ENCODE peak calls at places on chromosomes 16 and 17, in six cellular contexts. Q, K, D, S, M and H are unnamed samples.

GRCh38 chr16:15950167-15950854 is 895 bp downstream of the ABCC1 start:
- DNase-seq in S (peak), D (peak), K (peak), Q (no peak), M (peak), H (peak)

GRCh38 chr16:67170168-67170947 is at the start of gene NOL3:
- DNase-seq in D (no peak), S (no peak), M (peak), K (peak), Q (peak), H (peak)

GRCh38 chr16:66335704-66336329 is 30.7 kb upstream of the CDH5 start:
- DNase-seq in D (peak), Q (peak), S (no peak), M (peak), K (no peak), H (no peak)

GRCh38 chr17:75094871-75095399 is 7.2 kb downstream of the SLC16A5 start:
- DNase-seq in D (no peak), K (no peak), M (no peak), Q (no peak), S (no peak), H (no peak)

GRCh38 chr16:70163596-70163995 is 10.0 kb upstream of the CLEC18C start:
- DNase-seq in M (no peak), D (no peak), S (no peak), K (no peak), Q (no peak), H (no peak)

GRCh38 chr16:56353054-56353921 is 72.1 kb downstream of the AMFR start:
- DNase-seq in K (no peak), S (no peak), D (peak), M (no peak), Q (no peak), H (peak)

GRCh38 chr17:7912927-7913524 is 3.1 kb downstream of the RNF227 start:
- DNase-seq in S (peak), Q (peak), D (no peak), M (peak), K (peak), H (no peak)

GRCh38 chr16:75087040-75087979 is 29.3 kb downstream of the LDHD start:
- DNase-seq in M (no peak), Q (peak), D (no peak), S (no peak), K (no peak), H (no peak)

GRCh38 chr17:31919802-31920525 is 16.8 kb upstream of the SUZ12 start:
- DNase-seq in M (peak), D (no peak), K (no peak), Q (no peak), S (no peak), H (no peak)

GRCh38 chr17:56708670-56709410 is 115.3 kb downstream of the NOG start:
- DNase-seq in Q (no peak), K (peak), M (no peak), S (no peak), D (no peak), H (no peak)

GRCh38 chr17:7842950-7843535 is 9.0 kb downstream of the KDM6B start:
- DNase-seq in Q (peak), M (no peak), D (peak), S (no peak), K (no peak), H (peak)

GRCh38 chr17:62905233-62905632 is 60.8 kb upstream of the TANC2 start:
- DNase-seq in K (no peak), Q (no peak), M (no peak), D (no peak), S (no peak), H (no peak)

GRCh38 chr17:41801374-41802062 is 10.2 kb downstream of the P3H4 start:
- DNase-seq in S (peak), Q (peak), K (peak), M (peak), D (peak), H (peak)

GRCh38 chr17:74332763-74333220 is 6.8 kb downstream of the KIF19 start:
- DNase-seq in Q (peak), D (no peak), S (no peak), M (no peak), K (no peak), H (no peak)

GRCh38 chr17:77842906-77843249 is 115.6 kb upstream of the TNRC6C start:
- DNase-seq in S (no peak), K (no peak), M (no peak), Q (no peak), D (no peak), H (no peak)

GRCh38 chr16:85428168-85428898 is 184.8 kb upstream of the GSE1 start:
- DNase-seq in M (peak), D (peak), K (peak), S (no peak), Q (no peak), H (peak)

GRCh38 chr17:8485491-8485890 is 49.8 kb downstream of the NDEL1 start:
- DNase-seq in Q (no peak), D (no peak), K (no peak), M (no peak), S (no peak), H (no peak)

GRCh38 chr17:17782425-17783120 is 54.2 kb downstream of the SREBF1 start:
- DNase-seq in D (peak), K (peak), Q (no peak), S (no peak), M (peak), H (no peak)

GRCh38 chr16:80123189-80123588 is 417.6 kb upstream of the DYNLRB2 start:
- DNase-seq in S (no peak), K (no peak), M (no peak), Q (no peak), D (no peak), H (no peak)